ENCODE peak calls at places on chromosomes 7 and 10, in nine cellular contexts. One of them, this sample, is unnamed.
A peak's percentile ranks its signal among the peaks of the same experiment; 100 is the strongest.

GRCh38 chr10:108434818-108435217 is 1270.3 kb upstream of the SORCS1 start:
- DNase-seq in HepG2: no peak
- DNase-seq in kidney: no peak
- DNase-seq in Caco-2: peak; percentile 4
- DNase-seq in left lung: no peak
- DNase-seq in A549: no peak
- DNase-seq in esophagus muscularis mucosa: no peak
- DNase-seq in adrenal gland: no peak
- DNase-seq in thoracic aorta: no peak
- DNase-seq in this sample: no peak

GRCh38 chr10:107215681-107216080 is 51.2 kb upstream of the SORCS1 start:
- DNase-seq in left lung: no peak
- DNase-seq in kidney: no peak
- DNase-seq in HepG2: no peak
- DNase-seq in A549: no peak
- DNase-seq in esophagus muscularis mucosa: no peak
- DNase-seq in Caco-2: no peak
- DNase-seq in adrenal gland: no peak
- DNase-seq in thoracic aorta: no peak
- DNase-seq in this sample: no peak

GRCh38 chr10:73433538-73433867 is at the start of gene MSS51:
- DNase-seq in HepG2: no peak
- DNase-seq in thoracic aorta: no peak
- DNase-seq in adrenal gland: no peak
- DNase-seq in A549: no peak
- DNase-seq in kidney: no peak
- DNase-seq in left lung: no peak
- DNase-seq in esophagus muscularis mucosa: no peak
- DNase-seq in Caco-2: no peak
- DNase-seq in this sample: no peak

GRCh38 chr7:64888561-64888900 is 14.5 kb upstream of the ZNF273 start:
- DNase-seq in left lung: no peak
- DNase-seq in esophagus muscularis mucosa: peak; percentile 88
- DNase-seq in thoracic aorta: no peak
- DNase-seq in Caco-2: peak; percentile 11
- DNase-seq in A549: no peak
- DNase-seq in HepG2: no peak
- DNase-seq in adrenal gland: no peak
- DNase-seq in kidney: peak; percentile 67
- DNase-seq in this sample: no peak

GRCh38 chr10:102596506-102596971 is 47.7 kb upstream of the TRIM8 start:
- DNase-seq in HepG2: peak; percentile 70
- DNase-seq in A549: peak; percentile 75
- DNase-seq in left lung: no peak
- DNase-seq in adrenal gland: peak; percentile 64
- DNase-seq in Caco-2: peak; percentile 69
- DNase-seq in thoracic aorta: no peak
- DNase-seq in esophagus muscularis mucosa: no peak
- DNase-seq in kidney: no peak
- DNase-seq in this sample: no peak

GRCh38 chr7:70571403-70571911 is 560.5 kb upstream of the GALNT17 start:
- DNase-seq in HepG2: peak; percentile 75
- DNase-seq in Caco-2: peak; percentile 68
- DNase-seq in thoracic aorta: no peak
- DNase-seq in A549: peak; percentile 36
- DNase-seq in kidney: no peak
- DNase-seq in esophagus muscularis mucosa: no peak
- DNase-seq in adrenal gland: no peak
- DNase-seq in left lung: no peak
- DNase-seq in this sample: no peak

GRCh38 chr7:130133029-130133774 is 62.9 kb downstream of the KLHDC10 start:
- DNase-seq in left lung: no peak
- DNase-seq in HepG2: no peak
- DNase-seq in A549: no peak
- DNase-seq in esophagus muscularis mucosa: no peak
- DNase-seq in thoracic aorta: no peak
- DNase-seq in Caco-2: no peak
- DNase-seq in adrenal gland: no peak
- DNase-seq in kidney: no peak
- DNase-seq in this sample: no peak

GRCh38 chr7:47539398-47540052 is 42.4 kb downstream of the TNS3 start:
- DNase-seq in kidney: peak; percentile 74
- DNase-seq in HepG2: peak; percentile 89
- DNase-seq in thoracic aorta: no peak
- DNase-seq in left lung: peak; percentile 34
- DNase-seq in A549: peak; percentile 58
- DNase-seq in esophagus muscularis mucosa: no peak
- DNase-seq in adrenal gland: peak; percentile 74
- DNase-seq in Caco-2: peak; percentile 51
- DNase-seq in this sample: no peak

GRCh38 chr7:130180571-130180971 is 24.6 kb downstream of the TMEM209 start:
- DNase-seq in thoracic aorta: no peak
- DNase-seq in esophagus muscularis mucosa: no peak
- DNase-seq in A549: no peak
- DNase-seq in kidney: no peak
- DNase-seq in left lung: no peak
- DNase-seq in Caco-2: no peak
- DNase-seq in adrenal gland: no peak
- DNase-seq in HepG2: no peak
- DNase-seq in this sample: no peak

GRCh38 chr10:115947104-115947503 is 325.9 kb downstream of the GFRA1 start:
- DNase-seq in A549: no peak
- DNase-seq in HepG2: no peak
- DNase-seq in thoracic aorta: no peak
- DNase-seq in left lung: no peak
- DNase-seq in esophagus muscularis mucosa: no peak
- DNase-seq in adrenal gland: no peak
- DNase-seq in kidney: no peak
- DNase-seq in Caco-2: no peak
- DNase-seq in this sample: no peak

GRCh38 chr10:29377333-29377961 is 88.6 kb downstream of the LYZL1 start:
- DNase-seq in A549: peak; percentile 43
- DNase-seq in kidney: no peak
- DNase-seq in HepG2: no peak
- DNase-seq in thoracic aorta: no peak
- DNase-seq in left lung: no peak
- DNase-seq in esophagus muscularis mucosa: no peak
- DNase-seq in adrenal gland: no peak
- DNase-seq in Caco-2: peak; percentile 42
- DNase-seq in this sample: no peak

GRCh38 chr10:91901784-91902677 is 7.3 kb downstream of the FGFBP3 start:
- DNase-seq in A549: peak; percentile 45
- DNase-seq in esophagus muscularis mucosa: no peak
- DNase-seq in kidney: no peak
- DNase-seq in thoracic aorta: peak; percentile 43
- DNase-seq in Caco-2: no peak
- DNase-seq in left lung: no peak
- DNase-seq in HepG2: peak; percentile 79
- DNase-seq in adrenal gland: peak; percentile 58
- DNase-seq in this sample: no peak

GRCh38 chr10:105759741-105760140 is 1118.7 kb downstream of the SORCS3 start:
- DNase-seq in adrenal gland: no peak
- DNase-seq in left lung: no peak
- DNase-seq in Caco-2: no peak
- DNase-seq in esophagus muscularis mucosa: no peak
- DNase-seq in HepG2: no peak
- DNase-seq in A549: no peak
- DNase-seq in kidney: no peak
- DNase-seq in thoracic aorta: no peak
- DNase-seq in this sample: no peak

GRCh38 chr7:45689011-45689796 is 115.0 kb downstream of the ADCY1 start:
- DNase-seq in adrenal gland: no peak
- DNase-seq in esophagus muscularis mucosa: peak; percentile 80
- DNase-seq in thoracic aorta: no peak
- DNase-seq in HepG2: peak; percentile 24
- DNase-seq in A549: no peak
- DNase-seq in Caco-2: no peak
- DNase-seq in kidney: no peak
- DNase-seq in left lung: no peak
- DNase-seq in this sample: no peak

DNA sequence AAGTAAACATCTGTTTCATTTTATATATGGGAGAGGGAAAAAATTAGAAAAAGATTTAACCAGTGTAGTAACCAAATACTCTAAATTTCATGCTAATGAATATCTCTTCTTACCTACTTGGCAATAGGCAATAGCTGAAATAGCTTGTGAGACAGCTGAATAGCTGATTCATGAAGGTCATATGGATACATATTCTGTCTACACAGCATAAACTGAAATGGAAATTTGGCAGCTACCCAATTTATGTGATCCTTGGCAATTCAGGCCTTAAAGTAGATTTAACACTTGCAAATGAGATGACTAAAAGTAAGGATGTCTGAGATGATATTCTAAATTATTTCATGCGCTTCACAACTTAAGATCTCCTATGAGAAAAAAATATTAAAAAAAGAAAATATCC is 261.2 kb upstream of the SEMA3A start:
- DNase-seq in esophagus muscularis mucosa: no peak
- DNase-seq in HepG2: no peak
- DNase-seq in left lung: no peak
- DNase-seq in A549: no peak
- DNase-seq in adrenal gland: no peak
- DNase-seq in thoracic aorta: no peak
- DNase-seq in Caco-2: no peak
- DNase-seq in kidney: no peak
- DNase-seq in this sample: no peak
- H3K9me3 ChIP-seq in esophagus muscularis mucosa: no peaks in the 10 kb centered on the region
- H3K9me3 ChIP-seq in HepG2: no peaks in the 10 kb centered on the region
- H3K9me3 ChIP-seq in left lung: no peaks in the 10 kb centered on the region
- H3K9me3 ChIP-seq in A549: no peaks in the 10 kb centered on the region
- H3K9me3 ChIP-seq in adrenal gland: no peaks in the 10 kb centered on the region
- H3K9me3 ChIP-seq in thoracic aorta: no peaks in the 10 kb centered on the region
- H3K9me3 ChIP-seq in Caco-2: no peaks in the 10 kb centered on the region
- H3K9me3 ChIP-seq in kidney: no peaks in the 10 kb centered on the region
- H3K9me3 ChIP-seq in this sample: no peaks in the 10 kb centered on the region

GRCh38 chr10:35135861-35136260 is 9.2 kb downstream of the CREM start:
- DNase-seq in thoracic aorta: no peak
- DNase-seq in HepG2: no peak
- DNase-seq in adrenal gland: no peak
- DNase-seq in Caco-2: no peak
- DNase-seq in left lung: no peak
- DNase-seq in esophagus muscularis mucosa: no peak
- DNase-seq in A549: no peak
- DNase-seq in kidney: no peak
- DNase-seq in this sample: no peak
- H3K9me3 ChIP-seq in thoracic aorta: no peaks in the 10 kb centered on the region
- H3K9me3 ChIP-seq in HepG2: no peaks in the 10 kb centered on the region
- H3K9me3 ChIP-seq in adrenal gland: no peaks in the 10 kb centered on the region
- H3K9me3 ChIP-seq in Caco-2: no peaks in the 10 kb centered on the region
- H3K9me3 ChIP-seq in left lung: no peaks in the 10 kb centered on the region
- H3K9me3 ChIP-seq in esophagus muscularis mucosa: no peaks in the 10 kb centered on the region
- H3K9me3 ChIP-seq in A549: no peaks in the 10 kb centered on the region
- H3K9me3 ChIP-seq in kidney: no peaks in the 10 kb centered on the region
- H3K9me3 ChIP-seq in this sample: no peaks in the 10 kb centered on the region

GRCh38 chr10:131196176-131196885 is 115.2 kb downstream of the TCERG1L start:
- DNase-seq in esophagus muscularis mucosa: no peak
- DNase-seq in kidney: peak; percentile 39
- DNase-seq in adrenal gland: no peak
- DNase-seq in A549: no peak
- DNase-seq in Caco-2: no peak
- DNase-seq in thoracic aorta: no peak
- DNase-seq in HepG2: no peak
- DNase-seq in left lung: no peak
- DNase-seq in this sample: peak; percentile 29
- H3K9me3 ChIP-seq in esophagus muscularis mucosa: no peaks in the 10 kb centered on the region
- H3K9me3 ChIP-seq in kidney: peaks cover 2% of the 10 kb centered on the region
- H3K9me3 ChIP-seq in adrenal gland: no peaks in the 10 kb centered on the region
- H3K9me3 ChIP-seq in A549: no peaks in the 10 kb centered on the region
- H3K9me3 ChIP-seq in Caco-2: no peaks in the 10 kb centered on the region
- H3K9me3 ChIP-seq in thoracic aorta: no peaks in the 10 kb centered on the region
- H3K9me3 ChIP-seq in HepG2: no peaks in the 10 kb centered on the region
- H3K9me3 ChIP-seq in left lung: peaks cover 4% of the 10 kb centered on the region
- H3K9me3 ChIP-seq in this sample: no peaks in the 10 kb centered on the region

GRCh38 chr10:120990831-120991230 is 139.7 kb downstream of the WDR11 start:
- DNase-seq in kidney: no peak
- DNase-seq in HepG2: no peak
- DNase-seq in esophagus muscularis mucosa: peak; percentile 57
- DNase-seq in Caco-2: no peak
- DNase-seq in left lung: no peak
- DNase-seq in A549: no peak
- DNase-seq in adrenal gland: no peak
- DNase-seq in thoracic aorta: no peak
- DNase-seq in this sample: no peak

GRCh38 chr10:120989279-120989678 is 138.1 kb downstream of the WDR11 start:
- DNase-seq in left lung: no peak
- DNase-seq in adrenal gland: no peak
- DNase-seq in thoracic aorta: no peak
- DNase-seq in Caco-2: no peak
- DNase-seq in A549: no peak
- DNase-seq in kidney: no peak
- DNase-seq in HepG2: no peak
- DNase-seq in esophagus muscularis mucosa: peak; percentile 12
- DNase-seq in this sample: no peak

GRCh38 chr10:120987359-120987758 is 136.2 kb downstream of the WDR11 start:
- DNase-seq in esophagus muscularis mucosa: no peak
- DNase-seq in left lung: no peak
- DNase-seq in HepG2: no peak
- DNase-seq in thoracic aorta: no peak
- DNase-seq in A549: no peak
- DNase-seq in Caco-2: no peak
- DNase-seq in kidney: no peak
- DNase-seq in adrenal gland: no peak
- DNase-seq in this sample: no peak

GRCh38 chr10:120988751-120989150 is 137.6 kb downstream of the WDR11 start:
- DNase-seq in A549: no peak
- DNase-seq in HepG2: no peak
- DNase-seq in kidney: no peak
- DNase-seq in left lung: no peak
- DNase-seq in adrenal gland: no peak
- DNase-seq in thoracic aorta: no peak
- DNase-seq in Caco-2: no peak
- DNase-seq in esophagus muscularis mucosa: peak; percentile 74
- DNase-seq in this sample: no peak

DNA sequence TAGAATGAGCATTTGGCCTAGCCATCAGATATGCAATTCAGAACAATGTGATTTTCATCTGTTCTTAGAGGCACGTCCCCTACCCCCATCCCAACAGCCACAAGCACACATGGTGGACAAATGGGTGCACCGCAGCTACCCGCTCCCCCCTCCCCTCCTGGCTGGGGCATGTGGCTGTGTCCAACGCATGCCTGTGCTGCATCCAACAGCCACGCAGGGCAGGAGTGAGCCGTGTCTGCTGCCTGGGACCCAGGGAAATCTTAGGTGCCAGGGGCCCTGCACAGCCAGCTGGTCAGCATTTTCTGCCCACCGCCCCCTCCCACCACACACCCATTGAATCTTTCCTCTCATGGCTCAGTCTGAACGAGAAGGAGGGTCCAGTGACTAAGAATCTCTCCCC is 138.8 kb downstream of the WDR11 start:
- DNase-seq in esophagus muscularis mucosa: peak; percentile 31
- DNase-seq in A549: no peak
- DNase-seq in adrenal gland: no peak
- DNase-seq in Caco-2: no peak
- DNase-seq in left lung: no peak
- DNase-seq in thoracic aorta: no peak
- DNase-seq in HepG2: no peak
- DNase-seq in kidney: no peak
- DNase-seq in this sample: no peak
- H3K9me3 ChIP-seq in esophagus muscularis mucosa: peaks cover 9% of the 10 kb centered on the region
- H3K9me3 ChIP-seq in A549: no peaks in the 10 kb centered on the region
- H3K9me3 ChIP-seq in adrenal gland: no peaks in the 10 kb centered on the region
- H3K9me3 ChIP-seq in Caco-2: peaks cover 75% of the 10 kb centered on the region
- H3K9me3 ChIP-seq in left lung: peaks cover 29% of the 10 kb centered on the region
- H3K9me3 ChIP-seq in thoracic aorta: peaks cover 4% of the 10 kb centered on the region
- H3K9me3 ChIP-seq in HepG2: peaks cover 10% of the 10 kb centered on the region
- H3K9me3 ChIP-seq in kidney: peaks cover 2% of the 10 kb centered on the region
- H3K9me3 ChIP-seq in this sample: no peaks in the 10 kb centered on the region

GRCh38 chr10:5034588-5034987 is 30.9 kb upstream of the AKR1C2 start:
- DNase-seq in adrenal gland: no peak
- DNase-seq in HepG2: no peak
- DNase-seq in thoracic aorta: no peak
- DNase-seq in Caco-2: no peak
- DNase-seq in esophagus muscularis mucosa: peak; percentile 21
- DNase-seq in left lung: no peak
- DNase-seq in kidney: no peak
- DNase-seq in A549: no peak
- DNase-seq in this sample: no peak
- H3K9me3 ChIP-seq in adrenal gland: no peaks in the 10 kb centered on the region
- H3K9me3 ChIP-seq in HepG2: peaks cover 38% of the 10 kb centered on the region
- H3K9me3 ChIP-seq in thoracic aorta: peaks cover 29% of the 10 kb centered on the region
- H3K9me3 ChIP-seq in Caco-2: peaks cover 47% of the 10 kb centered on the region
- H3K9me3 ChIP-seq in esophagus muscularis mucosa: peaks cover 35% of the 10 kb centered on the region
- H3K9me3 ChIP-seq in left lung: peaks cover 48% of the 10 kb centered on the region
- H3K9me3 ChIP-seq in kidney: no peaks in the 10 kb centered on the region
- H3K9me3 ChIP-seq in A549: peaks cover 67% of the 10 kb centered on the region
- H3K9me3 ChIP-seq in this sample: no peaks in the 10 kb centered on the region

This sample was measured in pancreas.